ENCODE peak calls at places on chromosomes 11 and 22, in four cellular contexts. U is HCT116, O is PC-3, S is astrocyte. F is an unnamed sample.
A peak's percentile ranks its signal among the peaks of the same experiment; 100 is the strongest.

GRCh38 chr11:693887-694562 is 997 bp downstream of the DEAF1 start:
- DNase-seq in S (no peak), O (no peak), U (no peak), F (no peak)

GRCh38 chr22:34416321-34416900 is 496.1 kb upstream of the LARGE1 start:
- DNase-seq in U (no peak), O (no peak), S (no peak), F (no peak)

GRCh38 chr11:16902182-16902581 is 112.0 kb downstream of the PLEKHA7 start:
- DNase-seq in S (peak; percentile 65), U (peak; percentile 48), O (peak; percentile 77), F (no peak)

GRCh38 chr22:31647066-31647465 is 14.9 kb downstream of the PISD start:
- DNase-seq in O (no peak), S (no peak), U (no peak), F (no peak)

GRCh38 chr11:93005239-93005638 is 35.8 kb downstream of the MTNR1B start:
- DNase-seq in S (peak; percentile 59), U (no peak), O (peak; percentile 48), F (peak; percentile 68)

GRCh38 chr11:8100151-8100550 is 19.1 kb downstream of the TUB start:
- DNase-seq in O (no peak), S (no peak), U (no peak), F (no peak)

GRCh38 chr11:100563541-100564280 is 123.4 kb upstream of the ARHGAP42 start:
- DNase-seq in U (no peak), S (peak; percentile 77), O (no peak), F (no peak)

GRCh38 chr22:20803696-20804324 is 29.9 kb downstream of the SERPIND1 start:
- DNase-seq in S (no peak), U (peak; percentile 3), O (peak; percentile 35), F (no peak)

GRCh38 chr11:110295487-110296225 is 758 bp downstream of the RDX start:
- DNase-seq in S (peak; percentile 36), O (peak; percentile 53), U (no peak), F (no peak)

GRCh38 chr22:46696225-46696518 is 41.9 kb downstream of the CERK start:
- DNase-seq in S (no peak), O (no peak), U (no peak), F (no peak)

GRCh38 chr22:44449061-44449682 is 48.9 kb downstream of the RTL6 start:
- DNase-seq in U (no peak), S (peak; percentile 92), O (peak; percentile 89), F (peak; percentile 28)

GRCh38 chr11:72779495-72780128 is 14.2 kb downstream of the STARD10 start:
- DNase-seq in U (no peak), S (no peak), O (no peak), F (no peak)

GRCh38 chr11:120857508-120857907 is 166.4 kb upstream of the TBCEL start:
- DNase-seq in O (no peak), S (no peak), U (no peak), F (no peak)

GRCh38 chr22:41876675-41877074 is 38.2 kb downstream of the SHISA8 start:
- DNase-seq in S (no peak), O (no peak), U (no peak), F (no peak)

GRCh38 chr11:92489831-92490399 is 265.3 kb downstream of the FAT3 start:
- DNase-seq in S (no peak), U (no peak), O (no peak), F (no peak)

GRCh38 chr11:112410325-112410724 is 149.7 kb upstream of the PLET1 start:
- DNase-seq in U (no peak), O (no peak), S (no peak), F (no peak)

GRCh38 chr11:78796956-78797355 is 222.3 kb upstream of the NARS2 start:
- DNase-seq in S (peak; percentile 96), U (no peak), O (peak; percentile 99), F (no peak)

GRCh38 chr22:36467946-36468345 is 13.5 kb downstream of the TXN2 start:
- DNase-seq in S (peak; percentile 97), U (peak; percentile 58), O (peak; percentile 89), F (no peak)
- H3K9ac ChIP-seq in S (peak overlapping the region; percentile 81), U (peak overlapping the region; percentile 46), O (peak overlapping the region; percentile 51), F (peak overlapping the region; percentile 53)

GRCh38 chr11:43578346-43579170 is 102.0 kb upstream of the HSD17B12 start:
- DNase-seq in U (no peak), O (peak; percentile 59), S (peak; percentile 40), F (no peak)
- TF ChIP-seq EZH2 in U (no peak), O (no peak), S (no peak), F (no peak)

GRCh38 chr11:114251797-114252327 is 44.3 kb upstream of the NNMT start:
- DNase-seq in O (no peak), S (no peak), U (no peak), F (no peak)
- H3K9ac ChIP-seq in O (no peak overlapping the region), S (no peak overlapping the region), U (no peak overlapping the region), F (no peak overlapping the region)

GRCh38 chr11:68015467-68015866 is 5.3 kb downstream of the ALDH3B1 start:
- DNase-seq in S (no peak), O (no peak), U (no peak), F (no peak)
- TF ChIP-seq EZH2 in S (no peak), O (no peak), U (no peak), F (no peak)

DNA sequence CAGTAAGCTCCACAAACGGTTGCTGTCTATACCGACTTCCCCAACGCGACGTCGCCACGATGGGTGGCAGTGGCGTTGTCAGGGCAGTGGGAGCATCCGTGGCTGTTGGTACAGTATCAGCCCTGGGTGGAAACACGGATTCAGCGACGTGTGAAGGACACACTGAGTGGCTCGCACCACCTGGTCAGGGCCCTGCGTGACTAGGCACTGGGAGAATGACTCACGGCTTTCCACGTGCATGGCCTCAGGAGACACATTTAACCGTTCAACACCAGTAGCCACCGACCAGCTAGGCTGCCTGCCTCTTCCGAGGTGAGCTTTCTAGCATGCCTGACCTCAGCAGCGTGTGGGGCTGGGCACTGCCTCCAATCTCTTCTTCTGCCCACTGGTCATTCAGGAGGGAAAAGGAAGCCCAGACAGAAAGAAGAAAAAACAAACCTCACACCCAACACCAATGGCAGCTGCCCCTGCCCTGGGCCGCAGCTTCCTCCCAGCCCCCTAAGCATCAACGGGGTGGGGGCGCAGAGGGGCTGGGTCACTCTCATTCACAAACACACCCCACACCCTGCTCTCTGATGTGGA is 59.0 kb downstream of the MYH9 start:
- DNase-seq in U (no peak), S (peak; percentile 94), O (peak; percentile 69), F (peak; percentile 84)
- H3K9ac ChIP-seq in U (peak overlapping the region; percentile 60), S (peak overlapping the region; percentile 92), O (peak overlapping the region; percentile 71), F (peak overlapping the region; percentile 85)

GRCh38 chr11:44955019-44955738 is 4.5 kb upstream of the TP53I11 start:
- DNase-seq in O (peak; percentile 46), U (no peak), S (peak; percentile 83), F (no peak)

GRCh38 chr11:44954051-44954906 is 3.6 kb upstream of the TP53I11 start:
- DNase-seq in O (no peak), S (no peak), U (no peak), F (no peak)

GRCh38 chr11:44958165-44958564 is 7.5 kb upstream of the TP53I11 start:
- DNase-seq in S (no peak), O (no peak), U (no peak), F (no peak)

GRCh38 chr11:44959064-44959463 is 8.4 kb upstream of the TP53I11 start:
- DNase-seq in O (no peak), U (no peak), S (no peak), F (no peak)

DNA sequence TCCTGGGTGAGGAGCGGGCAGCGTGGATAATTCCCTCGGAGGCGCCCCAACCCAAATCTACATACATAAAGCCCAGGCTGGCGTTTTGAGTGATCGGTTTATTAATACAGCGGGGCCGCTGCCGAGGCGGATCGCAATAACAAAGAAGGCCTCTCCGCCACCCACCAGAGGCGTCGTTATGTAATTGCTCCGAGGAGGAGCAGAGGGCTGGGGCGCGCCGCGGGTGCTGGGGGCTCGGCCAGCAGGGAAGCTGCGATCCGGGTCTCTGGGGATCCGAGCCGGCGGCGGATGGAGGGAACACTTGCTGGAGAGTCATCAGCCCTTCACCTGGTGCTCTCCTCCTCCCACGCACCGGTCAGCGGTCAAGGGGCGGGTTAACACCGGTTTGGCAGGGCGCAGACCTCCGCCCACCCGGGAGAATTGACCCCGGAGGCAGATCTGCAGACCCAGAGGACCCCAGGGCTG is 6.4 kb upstream of the TP53I11 start:
- DNase-seq in S (no peak), O (no peak), U (no peak), F (no peak)
- TF ChIP-seq EZH2 in S (no peak), O (no peak), U (no peak), F (no peak)

GRCh38 chr11:64485077-64485476 is 105.9 kb upstream of the SLC22A12 start:
- DNase-seq in U (no peak), O (no peak), S (no peak), F (no peak)
- H3K9ac ChIP-seq in U (no peak overlapping the region), O (no peak overlapping the region), S (no peak overlapping the region), F (no peak overlapping the region)

DNA sequence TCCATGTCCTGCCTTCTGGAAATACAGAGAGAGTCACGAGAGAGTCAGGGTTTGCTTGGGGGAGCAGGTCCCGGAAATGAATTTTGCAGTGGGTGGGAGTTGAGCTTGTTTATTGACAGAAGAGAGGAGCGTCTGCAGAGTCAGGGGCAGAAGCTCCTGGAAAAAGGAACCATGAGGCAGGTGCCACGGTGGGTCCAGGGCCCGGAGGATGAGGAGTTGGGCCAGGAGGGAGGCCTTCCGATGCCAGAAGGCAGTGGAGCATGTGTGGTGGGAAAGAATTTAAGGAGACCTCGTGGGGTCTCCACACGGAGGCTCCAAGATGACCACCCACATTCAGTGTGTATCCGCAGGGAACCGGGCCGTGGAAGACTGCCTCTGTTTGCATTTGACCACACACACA is 461.2 kb downstream of the BRD1 start:
- DNase-seq in O (no peak), U (no peak), S (no peak), F (no peak)
- TF ChIP-seq EZH2 in O (no peak), U (no peak), S (no peak), F (no peak)

GRCh38 chr11:95435628-95436353 is 204.8 kb upstream of the SESN3 start:
- DNase-seq in S (no peak), O (no peak), U (no peak), F (no peak)
- H3K9ac ChIP-seq in S (no peak overlapping the region), O (no peak overlapping the region), U (no peak overlapping the region), F (no peak overlapping the region)

GRCh38 chr22:27097481-27097880 is 440.1 kb downstream of the MIAT start:
- DNase-seq in O (no peak), U (no peak), S (peak; percentile 31), F (no peak)

GRCh38 chr22:27100323-27100722 is 442.9 kb downstream of the MIAT start:
- DNase-seq in U (no peak), S (no peak), O (no peak), F (no peak)

GRCh38 chr22:27099896-27100295 is 442.5 kb downstream of the MIAT start:
- DNase-seq in S (no peak), O (no peak), U (no peak), F (no peak)

GRCh38 chr22:27100789-27101188 is 443.4 kb downstream of the MIAT start:
- DNase-seq in S (peak; percentile 90), U (no peak), O (no peak), F (no peak)

DNA sequence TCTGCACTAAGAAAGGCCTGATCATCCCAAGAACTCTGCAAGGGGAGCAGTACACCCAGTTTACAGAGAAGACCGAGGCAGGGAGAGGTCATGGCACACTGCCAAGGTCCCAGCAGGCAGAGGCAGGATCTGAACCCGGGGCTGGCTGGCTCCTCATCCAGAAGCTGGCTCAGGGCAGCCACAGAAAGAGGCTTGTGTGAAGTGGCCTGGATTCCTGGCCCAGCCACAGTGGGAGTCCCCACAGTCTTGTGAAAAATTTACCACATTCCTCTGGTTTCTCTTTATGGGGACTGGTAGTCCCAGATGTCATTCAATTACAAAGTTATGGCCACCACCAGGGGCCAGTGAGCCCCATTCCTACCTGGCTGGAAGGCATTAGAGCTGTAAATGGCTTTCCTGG is 440.5 kb downstream of the MIAT start:
- DNase-seq in U (no peak), O (no peak), S (peak; percentile 54), F (no peak)
- TF ChIP-seq EZH2 in U (no peak), O (no peak), S (no peak), F (no peak)

F was measured in keratinocyte.